ENCODE peak calls at places on chromosome 17, in five cellular contexts. P is SK-N-SH, B is IMR-90, J is endothelial cell of umbilical vein, U is HepG2. D is an unnamed sample. For H3K4me1, the result is how much of the 10 kb centered on the place peaks cover.

GRCh38 chr17:78131172-78132085 is 858 bp downstream of the TMC8 start:
- DNase-seq in J (no peak), P (peak), U (no peak), B (no peak), D (peak)

GRCh38 chr17:7912927-7913524 is 3.1 kb downstream of the RNF227 start:
- DNase-seq in B (peak), J (peak), U (peak), P (peak), D (no peak)

GRCh38 chr17:13393841-13394710 is 207.7 kb downstream of the HS3ST3A1 start:
- DNase-seq in B (peak), P (no peak), U (no peak), J (no peak), D (no peak)

GRCh38 chr17:63154586-63155244 is 188.7 kb downstream of the TANC2 start:
- DNase-seq in P (no peak), J (no peak), B (no peak), U (no peak), D (no peak)

GRCh38 chr17:58756246-58757161 is 850 bp downstream of the PPM1E start:
- DNase-seq in B (no peak), U (no peak), P (peak), J (no peak), D (no peak)

GRCh38 chr17:15490634-15491261 is 23.3 kb upstream of the CDRT4 start:
- DNase-seq in U (no peak), J (peak), P (no peak), B (peak), D (no peak)

GRCh38 chr17:71267668-71268067 is 853.2 kb upstream of the SOX9 start:
- DNase-seq in U (no peak), P (no peak), B (no peak), J (no peak), D (no peak)

GRCh38 chr17:62802531-62803205 is 5.4 kb downstream of the MARCHF10 start:
- DNase-seq in P (no peak), J (no peak), B (no peak), U (no peak), D (no peak)

GRCh38 chr17:80189611-80190010 is 19.8 kb downstream of the CARD14 start:
- DNase-seq in P (no peak), U (no peak), J (no peak), B (no peak), D (no peak)

GRCh38 chr17:80190716-80191115 is 20.9 kb downstream of the CARD14 start:
- DNase-seq in U (no peak), J (no peak), B (no peak), P (no peak), D (no peak)

GRCh38 chr17:80191192-80191591 is 21.4 kb downstream of the CARD14 start:
- DNase-seq in B (no peak), J (no peak), U (no peak), P (no peak), D (no peak)

GRCh38 chr17:80192268-80192667 is 22.4 kb downstream of the CARD14 start:
- DNase-seq in P (no peak), B (no peak), U (peak), J (peak), D (no peak)

DNA sequence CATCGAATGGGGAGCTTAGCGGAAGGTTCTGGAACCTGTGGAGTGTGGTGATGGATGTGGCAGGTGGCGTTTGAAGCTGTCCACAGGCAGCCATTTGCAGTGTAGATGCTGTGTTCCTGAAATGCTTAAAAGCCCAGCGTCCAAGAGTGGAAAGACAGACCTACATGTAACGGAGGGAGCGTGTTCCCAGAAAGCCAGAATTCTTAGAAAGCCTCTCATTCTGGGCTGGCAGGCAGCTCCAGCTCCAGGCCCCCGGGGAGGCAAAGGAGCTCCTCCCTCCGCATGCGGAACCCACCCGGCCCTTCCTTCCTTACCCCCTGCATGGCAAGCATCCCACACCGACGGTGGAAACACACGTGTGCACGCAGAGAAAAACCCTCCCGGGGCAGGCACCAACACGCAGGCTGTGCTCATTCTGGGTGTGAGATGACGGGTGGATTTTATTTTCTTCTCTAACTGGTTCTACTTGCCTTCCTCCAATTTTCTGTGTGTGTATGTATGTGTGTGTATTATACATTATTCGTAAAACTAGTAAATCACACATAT is 22.0 kb downstream of the CARD14 start:
- DNase-seq in U (no peak), P (no peak), J (no peak), B (no peak), D (no peak)
- H3K4me3 ChIP-seq in U (no peak), P (no peak), J (no peak), B (no peak), D (no peak)

GRCh38 chr17:66397486-66397885 is 95.1 kb downstream of the PRKCA start:
- DNase-seq in P (no peak), U (no peak), B (no peak), J (no peak), D (no peak)

GRCh38 chr17:66400698-66401097 is 98.3 kb downstream of the PRKCA start:
- DNase-seq in B (no peak), U (no peak), J (no peak), P (no peak), D (no peak)

GRCh38 chr17:66398059-66398458 is 95.6 kb downstream of the PRKCA start:
- DNase-seq in J (no peak), B (no peak), P (peak), U (no peak), D (no peak)

GRCh38 chr17:66399441-66399840 is 97.0 kb downstream of the PRKCA start:
- DNase-seq in U (no peak), B (no peak), J (no peak), P (no peak), D (peak)

DNA sequence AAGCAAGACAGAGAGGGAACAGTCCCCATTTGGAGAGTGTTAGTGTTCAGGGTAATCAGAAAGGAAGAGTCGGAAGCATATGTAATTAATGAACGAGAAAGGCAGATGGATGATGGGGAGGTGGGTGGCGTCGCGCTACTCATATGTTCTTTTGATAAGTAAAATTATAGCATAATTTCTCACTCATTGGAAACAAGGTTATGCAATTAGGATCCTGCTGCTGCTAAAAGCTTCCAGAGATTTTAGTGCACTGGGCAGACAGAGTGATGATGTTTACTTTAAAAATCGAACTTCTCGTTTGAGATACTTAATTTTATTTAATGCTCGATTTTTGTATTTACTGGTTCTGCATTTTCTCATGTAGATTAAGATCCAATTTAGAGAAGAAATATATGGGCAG is 96.2 kb downstream of the PRKCA start:
- DNase-seq in J (no peak), B (no peak), P (peak), U (no peak), D (no peak)
- H3K27ac ChIP-seq in J (no peak), B (no peak), P (peak), U (no peak), D (no peak)

GRCh38 chr17:2068589-2069051 is 13.7 kb downstream of the HIC1 start:
- DNase-seq in P (peak), U (no peak), J (peak), B (peak), D (no peak)
- H3K4me1 ChIP-seq in P (under half), U (under half), J (half or more), B (half or more), D (under half)

GRCh38 chr17:39715375-39716072 is 14.8 kb downstream of the MIEN1 start:
- DNase-seq in U (no peak), P (no peak), J (no peak), B (no peak), D (no peak)
- H3K4me3 ChIP-seq in U (no peak), P (no peak), J (no peak), B (no peak), D (no peak)